ENCODE peak calls at places on chromosome 4, in five cellular contexts. A, Q, B, C and D are unnamed samples.

GRCh38 chr4:37767546-37767945 is 58.9 kb upstream of the PGM2 start:
- DNase-seq in B (peak; percentile 59), C (peak; percentile 43), Q (peak; percentile 87), A (no peak), D (no peak)

GRCh38 chr4:68383115-68383514 is 33.2 kb upstream of the YTHDC1 start:
- DNase-seq in B (no peak), C (no peak), Q (no peak), A (no peak), D (no peak)

GRCh38 chr4:175215657-175216056 is 297.5 kb downstream of the ADAM29 start:
- DNase-seq in B (no peak), Q (no peak), A (no peak), C (no peak), D (no peak)

GRCh38 chr4:25320374-25321172 is 8.0 kb downstream of the ZCCHC4 start:
- DNase-seq in Q (no peak), A (no peak), C (peak; percentile 96), B (peak; percentile 98), D (peak; percentile 49)

GRCh38 chr4:84952004-84952403 is 14.5 kb downstream of the WDFY3 start:
- DNase-seq in A (no peak), B (peak; percentile 75), C (peak; percentile 35), Q (no peak), D (peak; percentile 39)

GRCh38 chr4:53150631-53151488 is 215.0 kb downstream of the SCFD2 start:
- DNase-seq in B (no peak), C (peak; percentile 44), Q (no peak), A (no peak), D (no peak)

GRCh38 chr4:23455482-23455881 is 434.4 kb downstream of the PPARGC1A start:
- DNase-seq in Q (no peak), C (peak; percentile 40), A (peak; percentile 73), B (no peak), D (no peak)

GRCh38 chr4:98577956-98578355 is 80.5 kb downstream of the TSPAN5 start:
- DNase-seq in B (peak; percentile 25), C (no peak), A (no peak), Q (no peak), D (no peak)

GRCh38 chr4:5707366-5708133 is 809 bp downstream of the EVC2 start:
- DNase-seq in B (no peak), A (no peak), C (peak; percentile 15), Q (no peak), D (no peak)

GRCh38 chr4:165461176-165461835 is 82.5 kb downstream of the CPE start:
- DNase-seq in C (peak; percentile 27), Q (no peak), B (peak; percentile 71), A (no peak), D (peak; percentile 52)

GRCh38 chr4:118776166-118776954 is 59.6 kb downstream of the SEC24D start:
- DNase-seq in Q (no peak), B (peak; percentile 68), C (peak; percentile 83), A (no peak), D (no peak)

GRCh38 chr4:87109121-87109520 is 111.3 kb downstream of the KLHL8 start:
- DNase-seq in C (no peak), A (no peak), Q (no peak), B (no peak), D (no peak)

GRCh38 chr4:905485-906214 is 26.5 kb downstream of the GAK start:
- DNase-seq in A (no peak), C (no peak), B (no peak), Q (no peak), D (no peak)

GRCh38 chr4:53186714-53187358 is 179.0 kb downstream of the SCFD2 start:
- DNase-seq in C (no peak), A (no peak), Q (no peak), B (no peak), D (no peak)

GRCh38 chr4:94412019-94413017 is 39.4 kb upstream of the PDLIM5 start:
- DNase-seq in Q (no peak), A (no peak), B (peak; percentile 92), C (peak; percentile 63), D (peak; percentile 33)

GRCh38 chr4:98510757-98511517 is 147.5 kb downstream of the TSPAN5 start:
- DNase-seq in A (no peak), B (peak; percentile 93), Q (no peak), C (peak; percentile 95), D (peak; percentile 93)

GRCh38 chr4:170109586-170110289 is 20.0 kb upstream of the AADAT start:
- DNase-seq in C (no peak), A (peak; percentile 57), Q (no peak), B (peak; percentile 90), D (peak; percentile 59)

GRCh38 chr4:150316332-150317205 is 238.3 kb downstream of the DCLK2 start:
- DNase-seq in B (no peak), A (no peak), Q (no peak), C (peak; percentile 60), D (no peak)

GRCh38 chr4:5361968-5362367 is 310.7 kb downstream of the STK32B start:
- DNase-seq in A (no peak), B (peak; percentile 20), Q (no peak), C (peak; percentile 35), D (no peak)

GRCh38 chr4:158750379-158750778 is 18.4 kb upstream of the FNIP2 start:
- DNase-seq in Q (no peak), A (no peak), C (peak; percentile 91), B (peak; percentile 55), D (peak; percentile 81)

GRCh38 chr4:41865306-41865980 is 69.8 kb upstream of the TMEM33 start:
- DNase-seq in B (peak; percentile 13), A (peak; percentile 81), C (no peak), Q (no peak), D (no peak)

GRCh38 chr4:107721436-107722090 is 1.5 kb upstream of the PAPSS1 start:
- DNase-seq in B (no peak), Q (no peak), A (peak; percentile 83), C (no peak), D (no peak)

GRCh38 chr4:6560416-6561172 is 14.4 kb upstream of the MAN2B2 start:
- DNase-seq in B (peak; percentile 31), C (peak; percentile 39), A (no peak), Q (no peak), D (no peak)

GRCh38 chr4:46329118-46329976 is 60.6 kb downstream of the GABRA2 start:
- DNase-seq in A (peak; percentile 78), B (peak; percentile 44), C (peak; percentile 61), Q (no peak), D (no peak)

GRCh38 chr4:105350859-105351494 is 122.9 kb downstream of the PPA2 start:
- DNase-seq in B (peak; percentile 25), Q (no peak), C (peak; percentile 86), A (no peak), D (peak; percentile 18)

GRCh38 chr4:12723849-12724447 is 760.2 kb downstream of the RAB28 start:
- DNase-seq in B (no peak), Q (no peak), A (peak; percentile 82), C (no peak), D (no peak)

GRCh38 chr4:24565054-24565453 is 19.3 kb downstream of the DHX15 start:
- DNase-seq in B (no peak), A (no peak), C (no peak), Q (no peak), D (no peak)

GRCh38 chr4:55184600-55185523 is 59.5 kb upstream of the KDR start:
- DNase-seq in C (peak; percentile 84), B (peak; percentile 89), Q (no peak), A (peak; percentile 86), D (no peak)

GRCh38 chr4:51830146-51830545 is 12.8 kb upstream of the DCUN1D4 start:
- DNase-seq in Q (no peak), C (no peak), A (no peak), B (no peak), D (no peak)

GRCh38 chr4:123244233-123244632 is 152.4 kb upstream of the SPRY1 start:
- DNase-seq in C (peak; percentile 58), A (no peak), Q (peak; percentile 69), B (peak; percentile 17), D (no peak)

GRCh38 chr4:12633058-12633651 is 851.0 kb downstream of the RAB28 start:
- DNase-seq in Q (peak; percentile 73), A (peak; percentile 97), C (peak; percentile 65), B (peak; percentile 60), D (peak; percentile 1)

GRCh38 chr4:45455217-45455616 is 668.6 kb downstream of the GABRG1 start:
- DNase-seq in C (no peak), Q (no peak), A (no peak), B (no peak), D (no peak)

GRCh38 chr4:157075811-157076577 is at the start of gene GLRB:
- DNase-seq in A (peak; percentile 81), B (no peak), C (peak; percentile 20), Q (peak; percentile 50), D (no peak)

GRCh38 chr4:39975488-39976089 is 2.1 kb downstream of the PDS5A start:
- DNase-seq in B (peak; percentile 78), Q (no peak), A (no peak), C (peak; percentile 84), D (peak; percentile 31)

GRCh38 chr4:15906024-15906443 is 32.5 kb downstream of the FGFBP1 start:
- DNase-seq in A (peak; percentile 93), B (no peak), Q (peak; percentile 84), C (no peak), D (no peak)

GRCh38 chr4:134885436-134885835 is 683.8 kb upstream of the PABPC4L start:
- DNase-seq in B (peak; percentile 0), Q (no peak), C (no peak), A (no peak), D (no peak)

GRCh38 chr4:89784686-89785227 is 52.2 kb downstream of the SNCA start:
- DNase-seq in Q (no peak), A (no peak), C (no peak), B (no peak), D (no peak)
- TF ChIP-seq CTCF in Q (no peak), A (no peak), C (no peak), B (no peak), D (no peak)

GRCh38 chr4:81021995-81022394 is 8.5 kb upstream of the BMP3 start:
- DNase-seq in C (no peak), Q (no peak), A (no peak), B (no peak), D (no peak)
- H3K4me3 ChIP-seq in C (no peak overlapping the region), Q (no peak overlapping the region), A (no peak overlapping the region), B (no peak overlapping the region), D (no peak overlapping the region)

DNA sequence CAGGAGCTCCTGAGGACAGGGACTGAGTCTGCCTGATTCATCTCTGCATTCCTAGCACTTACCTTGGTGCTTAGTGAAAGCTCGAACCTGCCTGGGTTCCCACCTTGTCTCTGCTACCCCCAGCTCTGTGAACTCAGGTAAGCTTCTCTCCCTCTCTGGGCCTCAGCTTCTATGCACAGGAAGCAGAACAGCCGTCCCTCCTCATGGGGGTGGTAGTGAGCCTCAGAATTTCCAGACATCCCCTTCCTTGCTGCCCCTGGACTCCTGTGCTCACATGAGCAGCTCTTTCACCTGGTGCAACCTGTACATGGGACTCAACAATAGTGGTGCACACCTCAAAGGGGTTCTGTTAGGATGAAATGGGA is 50.8 kb downstream of the HTRA3 start:
- DNase-seq in A (peak; percentile 78), C (no peak), Q (no peak), B (no peak), D (no peak)
- TF ChIP-seq CTCF in A (peak; percentile 71), C (no peak), Q (peak; percentile 14), B (peak; percentile 9), D (peak; percentile 22)

DNA sequence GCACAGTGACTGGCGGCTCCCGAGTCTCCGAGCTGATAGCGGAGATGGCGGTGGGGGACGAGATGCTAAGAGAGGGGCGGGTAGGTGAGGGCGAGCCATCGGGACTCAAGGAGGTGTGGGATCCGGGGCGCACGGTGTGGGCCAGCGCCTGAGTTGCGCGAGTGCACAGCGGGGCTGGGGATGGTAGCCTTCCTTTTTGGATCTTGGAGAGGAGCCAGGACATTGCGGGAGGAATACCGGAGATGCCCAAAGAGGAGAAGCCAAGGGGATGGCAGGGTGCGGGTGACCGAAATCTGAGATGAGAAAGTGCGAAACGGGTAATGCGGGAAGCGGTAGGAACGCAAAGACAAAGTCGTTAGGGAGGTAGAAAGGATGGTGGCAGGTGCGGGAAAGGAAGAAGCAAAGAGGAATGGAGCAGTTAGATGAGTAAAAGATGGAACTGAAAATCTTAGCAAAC is 438 bp upstream of the FAM184B start:
- DNase-seq in B (no peak), A (no peak), C (no peak), Q (no peak), D (no peak)
- H3K4me3 ChIP-seq in B (no peak overlapping the region), A (peak overlapping the region; percentile 63), C (peak overlapping the region; percentile 45), Q (peak overlapping the region; percentile 46), D (peak overlapping the region; percentile 42)